ENCODE peak calls at places on chromosomes 11 and 22, in ten cellular contexts. Z is cerebellar nuclear complex; W is naive B cell; X is stimulated activated CD8-positive, alpha-beta memory T cell treated with anti-CD3 and anti-CD28 coated beads, Interleukin-2, amount 100 ng/mL, for 48 hours; D is amniotic stem cell; Y is caudate nucleus; A is CD8-positive, alpha-beta T cell; O is neural crest cell; B is KG1; L is activated CD8-positive, alpha-beta T cell treated with anti-CD3 and anti-CD28 coated beads for 36 hours. R is an unnamed sample.

GRCh38 chr11:2709429-2709828 is 9.6 kb upstream of the KCNQ1OT1 start:
- DNase-seq in Z (no peak), W (no peak), X (no peak), D (no peak), Y (no peak), A (no peak), O (no peak), B (no peak), L (no peak), R (no peak)

GRCh38 chr11:65792456-65792855 is 5.6 kb downstream of the OVOL1 start:
- DNase-seq in Z (no peak), W (no peak), X (no peak), D (no peak), Y (no peak), A (no peak), O (no peak), B (no peak), L (no peak), R (no peak)

GRCh38 chr11:110833033-110833484 is 120.8 kb upstream of the ARHGAP20 start:
- DNase-seq in Z (no peak), W (no peak), X (no peak), D (no peak), Y (no peak), A (no peak), O (no peak), B (no peak), L (no peak), R (no peak)

GRCh38 chr11:132856032-132856431 is 676.3 kb downstream of the OPCML start:
- DNase-seq in Z (no peak), W (no peak), X (no peak), D (no peak), Y (no peak), A (no peak), O (no peak), B (no peak), L (no peak), R (no peak)

GRCh38 chr11:100592619-100593309 is 94.3 kb upstream of the ARHGAP42 start:
- DNase-seq in Z (no peak), W (no peak), X (no peak), D (no peak), Y (no peak), A (no peak), O (no peak), B (no peak), L (no peak), R (no peak)

GRCh38 chr11:10861047-10861446 is 3.2 kb upstream of the ZBED5 start:
- DNase-seq in Z (no peak), W (no peak), X (no peak), D (no peak), Y (no peak), A (no peak), O (no peak), B (no peak), L (no peak), R (no peak)

GRCh38 chr11:86952933-86953637 is 2.1 kb downstream of the FZD4 start:
- DNase-seq in Z (no peak), W (no peak), X (no peak), D (no peak), Y (no peak), A (no peak), O (no peak), B (no peak), L (no peak), R (no peak)

GRCh38 chr22:46193898-46194310 is 43.6 kb downstream of the PPARA start:
- DNase-seq in Z (no peak), W (no peak), X (no peak), D (no peak), Y (no peak), A (no peak), O (no peak), B (no peak), L (no peak), R (no peak)

GRCh38 chr11:1371836-1372465 is 17.8 kb upstream of the BRSK2 start:
- DNase-seq in Z (no peak), W (no peak), X (no peak), D (no peak), Y (no peak), A (no peak), O (no peak), B (no peak), L (no peak), R (no peak)

GRCh38 chr11:35838071-35838470 is 105.8 kb upstream of the LDLRAD3 start:
- DNase-seq in Z (no peak), W (no peak), X (no peak), D (no peak), Y (no peak), A (no peak), O (no peak), B (no peak), L (no peak), R (no peak)

GRCh38 chr22:25402501-25403283 is 161.8 kb upstream of the GRK3 start:
- DNase-seq in Z (no peak), W (no peak), X (no peak), D (no peak), Y (no peak), A (no peak), O (no peak), B (no peak), L (no peak), R (no peak)

GRCh38 chr22:43777204-43777671 is 34.9 kb downstream of the EFCAB6 start:
- DNase-seq in Z (no peak), W (no peak), X (no peak), D (peak), Y (no peak), A (no peak), O (no peak), B (no peak), L (no peak), R (no peak)

GRCh38 chr11:77557553-77557952 is 32.2 kb upstream of the AQP11 start:
- DNase-seq in Z (no peak), W (no peak), X (no peak), D (no peak), Y (no peak), A (no peak), O (no peak), B (peak), L (peak), R (no peak)

GRCh38 chr11:45872513-45873356 is 12.7 kb upstream of the MAPK8IP1 start:
- DNase-seq in Z (peak), W (peak), X (peak), D (peak), Y (no peak), A (no peak), O (peak), B (no peak), L (peak), R (no peak)

GRCh38 chr11:125390949-125391348 is 105.1 kb downstream of the FEZ1 start:
- DNase-seq in Z (no peak), W (no peak), X (no peak), D (no peak), Y (no peak), A (no peak), O (no peak), B (no peak), L (no peak), R (no peak)

GRCh38 chr11:19432370-19433163 is 191.8 kb upstream of the E2F8 start:
- DNase-seq in Z (no peak), W (no peak), X (no peak), D (no peak), Y (no peak), A (no peak), O (no peak), B (no peak), L (no peak), R (no peak)

GRCh38 chr22:28855355-28856094 is 27.8 kb upstream of the ZNRF3 start:
- DNase-seq in Z (no peak), W (peak), X (no peak), D (peak), Y (no peak), A (peak), O (peak), B (peak), L (peak), R (peak)

GRCh38 chr22:19085233-19086043 is 36.8 kb downstream of the DGCR2 start:
- DNase-seq in Z (no peak), W (peak), X (no peak), D (peak), Y (no peak), A (no peak), O (peak), B (no peak), L (no peak), R (no peak)

GRCh38 chr11:241634-242033 is 4.9 kb downstream of the PSMD13 start:
- DNase-seq in Z (no peak), W (no peak), X (no peak), D (no peak), Y (no peak), A (no peak), O (no peak), B (no peak), L (no peak), R (no peak)

GRCh38 chr22:23029521-23030228 is 40.6 kb upstream of the GNAZ start:
- DNase-seq in Z (no peak), W (no peak), X (no peak), D (no peak), Y (no peak), A (no peak), O (no peak), B (no peak), L (no peak), R (no peak)

GRCh38 chr11:128502736-128503135 is 84.6 kb downstream of the ETS1 start:
- DNase-seq in Z (no peak), W (no peak), X (no peak), D (peak), Y (no peak), A (no peak), O (no peak), B (no peak), L (no peak), R (no peak)

GRCh38 chr11:80860632-80861031 is 1419.8 kb upstream of the TENM4 start:
- DNase-seq in Z (no peak), W (no peak), X (no peak), D (no peak), Y (no peak), A (no peak), O (no peak), B (no peak), L (no peak), R (no peak)

GRCh38 chr22:46061431-46062231 is 84.7 kb upstream of the WNT7B start:
- DNase-seq in Z (no peak), W (no peak), X (no peak), D (no peak), Y (no peak), A (no peak), O (no peak), B (no peak), L (no peak), R (no peak)

GRCh38 chr11:35237860-35238715 is 99.1 kb downstream of the CD44 start:
- DNase-seq in Z (no peak), W (peak), X (peak), D (no peak), Y (no peak), A (peak), O (peak), B (peak), L (peak), R (no peak)

GRCh38 chr22:36818010-36818642 is 1.3 kb upstream of the PVALB start:
- DNase-seq in Z (no peak), W (no peak), X (no peak), D (no peak), Y (no peak), A (no peak), O (no peak), B (no peak), L (no peak), R (no peak)

GRCh38 chr22:36580371-36580770 is 51.4 kb upstream of the EIF3D start:
- DNase-seq in Z (no peak), W (no peak), X (no peak), D (no peak), Y (no peak), A (no peak), O (no peak), B (no peak), L (no peak), R (no peak)

GRCh38 chr11:109547356-109548027 is 125.5 kb downstream of the C11orf87 start:
- DNase-seq in Z (no peak), W (no peak), X (no peak), D (no peak), Y (no peak), A (no peak), O (no peak), B (no peak), L (no peak), R (no peak)

GRCh38 chr11:75547617-75548054 is 14.4 kb upstream of the SERPINH1 start:
- DNase-seq in Z (no peak), W (no peak), X (no peak), D (peak), Y (no peak), A (no peak), O (peak), B (no peak), L (peak), R (no peak)

R was measured in T-helper 22 cell.